ENCODE peak calls at places on chromosomes 2 and 18, in five cellular contexts. H is effector memory CD8-positive, alpha-beta T cell; F is RWPE1; M is left cardiac atrium; L is activated CD4-positive, alpha-beta T cell treated with anti-CD3 and anti-CD28 coated beads, Interleukin-2, amount 50 U/mL, for 4 hours. U is an unnamed sample.

GRCh38 chr2:36499128-36499820 is 98.7 kb downstream of the FEZ2 start:
- DNase-seq in L (no peak), M (no peak), H (no peak), F (no peak), U (no peak)

GRCh38 chr2:43136011-43136799 is 90.2 kb downstream of the ZFP36L2 start:
- DNase-seq in H (no peak), M (peak; percentile 14), L (no peak), F (no peak), U (no peak)

GRCh38 chr2:239003933-239004636 is 156.2 kb downstream of the TWIST2 start:
- DNase-seq in M (no peak), H (no peak), L (no peak), F (no peak), U (no peak)

GRCh38 chr2:25044011-25044410 is 2.1 kb downstream of the EFR3B start:
- DNase-seq in M (no peak), F (no peak), L (no peak), H (no peak), U (no peak)

GRCh38 chr2:216604458-216604857 is 28.8 kb upstream of the IGFBP2 start:
- DNase-seq in F (no peak), L (no peak), H (no peak), M (no peak), U (no peak)

GRCh38 chr18:38539871-38540270 is 974.3 kb upstream of the CELF4 start:
- DNase-seq in H (no peak), F (no peak), M (no peak), L (no peak), U (no peak)

GRCh38 chr2:45987856-45988255 is 309.4 kb upstream of the EPAS1 start:
- DNase-seq in F (no peak), L (no peak), M (no peak), H (no peak), U (no peak)

GRCh38 chr2:12211326-12212170 is 465.1 kb downstream of the LPIN1 start:
- DNase-seq in F (no peak), L (no peak), H (no peak), M (no peak), U (no peak)

GRCh38 chr2:44570149-44570678 is 208.5 kb downstream of the CAMKMT start:
- DNase-seq in L (no peak), M (no peak), F (peak; percentile 48), H (no peak), U (no peak)

GRCh38 chr2:29212009-29212408 is 96.8 kb downstream of the CLIP4 start:
- DNase-seq in H (no peak), L (no peak), F (no peak), M (no peak), U (no peak)

GRCh38 chr2:83844490-83844889 is 614.6 kb downstream of the SUCLG1 start:
- DNase-seq in H (no peak), M (no peak), F (no peak), L (no peak), U (no peak)

GRCh38 chr2:158745067-158745865 is 49.9 kb upstream of the DAPL1 start:
- DNase-seq in H (peak; percentile 14), F (peak; percentile 48), M (peak; percentile 56), L (peak; percentile 20), U (peak; percentile 44)

GRCh38 chr2:79887747-79888374 is 375.0 kb downstream of the CTNNA2 start:
- DNase-seq in H (no peak), L (no peak), F (peak; percentile 47), M (no peak), U (peak; percentile 73)

GRCh38 chr18:63199743-63200241 is 119.8 kb downstream of the BCL2 start:
- DNase-seq in L (no peak), H (peak; percentile 40), F (no peak), M (no peak), U (no peak)

GRCh38 chr2:219675206-219675605 is 47.8 kb downstream of the SLC4A3 start:
- DNase-seq in M (no peak), H (no peak), F (no peak), L (no peak), U (peak; percentile 40)

GRCh38 chr2:164560181-164560792 is 61.0 kb downstream of the GRB14 start:
- DNase-seq in F (peak; percentile 18), M (no peak), L (no peak), H (no peak), U (no peak)

GRCh38 chr2:216735086-216735485 is 39.7 kb upstream of the IGFBP5 start:
- DNase-seq in M (no peak), L (no peak), F (no peak), H (no peak), U (no peak)

GRCh38 chr18:74613390-74613789 is 15.7 kb downstream of the ZNF407 start:
- DNase-seq in F (no peak), H (no peak), M (no peak), L (no peak), U (no peak)

GRCh38 chr2:234324151-234324550 is 172.7 kb downstream of the ARL4C start:
- DNase-seq in M (no peak), H (no peak), F (no peak), L (no peak), U (no peak)

GRCh38 chr2:137947714-137948336 is 16.4 kb upstream of the HNMT start:
- DNase-seq in F (peak; percentile 59), L (peak; percentile 25), M (peak; percentile 82), H (no peak), U (no peak)

U was measured in SK-N-MC.